ENCODE peak calls at places on chromosomes 1 and 21, in eight cellular contexts. S is psoas muscle, P is uterus, V is IMR-90, J is HL-60, F is neuronal stem cell, K is neural progenitor cell, B is colonic mucosa. L is an unnamed sample.
A peak's percentile ranks its signal among the peaks of the same experiment; 100 is the strongest.

GRCh38 chr1:85203573-85204169 is 2.9 kb upstream of the SYDE2 start:
- DNase-seq in S (no peak), P (no peak), V (peak; percentile 22), J (no peak), F (no peak), K (no peak), B (no peak), L (no peak)

GRCh38 chr1:78095618-78096416 is 50.1 kb downstream of the GIPC2 start:
- DNase-seq in S (no peak), P (no peak), V (peak; percentile 71), J (no peak), F (no peak), K (no peak), B (no peak), L (no peak)

GRCh38 chr1:200392625-200393185 is 17.1 kb downstream of the ZNF281 start:
- DNase-seq in S (no peak), P (no peak), V (no peak), J (no peak), F (no peak), K (no peak), B (no peak), L (no peak)

GRCh38 chr1:4825841-4826450 is 171.5 kb downstream of the AJAP1 start:
- DNase-seq in S (no peak), P (no peak), V (no peak), J (no peak), F (peak; percentile 15), K (peak; percentile 64), B (no peak), L (no peak)

GRCh38 chr1:73998348-73998959 is 199.5 kb downstream of the LRRIQ3 start:
- DNase-seq in S (no peak), P (no peak), V (peak; percentile 32), J (no peak), F (no peak), K (peak; percentile 42), B (no peak), L (no peak)

GRCh38 chr1:15958111-15958510 is 17.8 kb downstream of the ZBTB17 start:
- DNase-seq in S (no peak), P (no peak), V (no peak), J (no peak), F (no peak), K (no peak), B (no peak), L (no peak)

GRCh38 chr1:159859757-159860156 is 2.7 kb downstream of the VSIG8 start:
- DNase-seq in S (no peak), P (no peak), V (no peak), J (no peak), F (no peak), K (no peak), B (no peak), L (no peak)

GRCh38 chr1:202143011-202143767 is 1.3 kb downstream of the ARL8A start:
- DNase-seq in S (no peak), P (no peak), V (no peak), J (no peak), F (no peak), K (no peak), B (peak; percentile 59), L (no peak)

GRCh38 chr1:153288634-153289275 is 24.0 kb downstream of the PGLYRP3 start:
- DNase-seq in S (no peak), P (no peak), V (no peak), J (no peak), F (no peak), K (no peak), B (peak; percentile 29), L (no peak)

DNA sequence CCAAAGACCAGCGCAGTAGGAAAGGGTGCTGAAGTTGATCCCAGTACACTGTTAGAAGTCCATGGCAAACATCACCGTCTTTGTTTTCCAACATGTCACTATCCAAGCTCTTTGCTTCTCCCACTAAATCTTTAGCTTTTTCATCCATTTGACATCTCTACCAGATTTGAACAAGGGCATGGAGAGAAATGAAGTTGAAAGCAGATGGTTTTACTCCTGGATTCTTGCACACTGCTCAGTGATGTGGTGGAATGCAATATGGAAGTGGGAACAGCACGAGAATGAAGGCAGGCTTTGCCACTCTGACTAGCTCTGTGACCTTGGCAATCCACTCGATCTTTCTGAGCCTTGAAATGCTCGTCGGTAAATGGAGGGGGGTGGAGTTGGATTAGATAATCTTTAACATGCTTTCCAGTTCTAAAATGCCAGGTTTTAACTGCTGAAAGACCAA is 20.4 kb downstream of the DSTYK start:
- DNase-seq in S (no peak), P (no peak), V (peak; percentile 34), J (no peak), F (no peak), K (no peak), B (peak; percentile 26), L (peak; percentile 41)
- H3K4me3 ChIP-seq in S (no peak overlapping the region), P (no peak overlapping the region), V (no peak overlapping the region), J (no peak overlapping the region), F (no peak overlapping the region), K (peak overlapping the region; percentile 6), B (no peak overlapping the region), L (no peak overlapping the region)

GRCh38 chr21:39047046-39047445 is 136.2 kb downstream of the PSMG1 start:
- DNase-seq in S (no peak), P (no peak), V (no peak), J (no peak), F (no peak), K (no peak), B (no peak), L (no peak)

GRCh38 chr21:39046236-39046911 is 136.9 kb downstream of the PSMG1 start:
- DNase-seq in S (no peak), P (no peak), V (no peak), J (no peak), F (no peak), K (no peak), B (peak; percentile 12), L (no peak)

GRCh38 chr21:39037807-39038405 is 145.3 kb downstream of the PSMG1 start:
- DNase-seq in S (no peak), P (no peak), V (peak; percentile 52), J (no peak), F (no peak), K (peak; percentile 16), B (no peak), L (no peak)

GRCh38 chr21:39040494-39041110 is 142.6 kb downstream of the PSMG1 start:
- DNase-seq in S (no peak), P (no peak), V (no peak), J (no peak), F (no peak), K (no peak), B (no peak), L (no peak)

GRCh38 chr21:39041815-39042214 is 141.4 kb downstream of the PSMG1 start:
- DNase-seq in S (peak; percentile 67), P (no peak), V (no peak), J (no peak), F (no peak), K (no peak), B (no peak), L (no peak)
- H3K27ac ChIP-seq in S (no peak overlapping the region), P (peak overlapping the region; percentile 72), V (no peak overlapping the region), J (no peak overlapping the region), F (no peak overlapping the region), K (no peak overlapping the region), B (no peak overlapping the region), L (no peak overlapping the region)

GRCh38 chr1:23370270-23370743 is 671 bp upstream of the ZNF436 start:
- DNase-seq in S (no peak), P (no peak), V (no peak), J (no peak), F (no peak), K (no peak), B (no peak), L (no peak)
- H3K4me3 ChIP-seq in S (peak overlapping the region; percentile 89), P (peak overlapping the region; percentile 85), V (peak overlapping the region; percentile 67), J (no peak overlapping the region), F (peak overlapping the region; percentile 85), K (peak overlapping the region; percentile 79), B (no peak overlapping the region), L (no peak overlapping the region)

DNA sequence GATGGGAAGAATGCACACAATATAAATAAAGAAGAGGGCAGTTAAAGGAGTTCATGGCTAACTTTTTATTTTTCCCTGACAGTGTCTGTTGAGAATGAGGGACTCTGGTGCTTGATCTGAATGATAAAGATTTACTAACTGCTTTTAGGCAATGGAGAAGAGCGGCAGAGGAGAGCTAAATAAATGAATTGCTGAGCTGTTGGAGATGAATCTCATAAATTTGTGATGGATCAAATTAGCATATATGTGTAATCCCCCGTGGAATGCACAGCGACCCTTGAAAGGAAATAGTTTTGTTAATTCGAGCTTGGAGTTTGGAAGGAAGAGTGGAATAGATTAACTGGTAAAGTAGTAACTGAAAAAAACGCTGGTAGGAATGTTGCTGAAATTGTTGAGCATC is 40.2 kb downstream of the HMCN1 start:
- DNase-seq in S (no peak), P (no peak), V (no peak), J (no peak), F (no peak), K (no peak), B (no peak), L (no peak)
- H3K27ac ChIP-seq in S (no peak overlapping the region), P (no peak overlapping the region), V (no peak overlapping the region), J (no peak overlapping the region), F (no peak overlapping the region), K (no peak overlapping the region), B (no peak overlapping the region), L (no peak overlapping the region)

GRCh38 chr1:47983677-47984076 is 13.5 kb downstream of the TRABD2B start:
- DNase-seq in S (no peak), P (no peak), V (no peak), J (no peak), F (no peak), K (no peak), B (no peak), L (no peak)

GRCh38 chr1:47986741-47987140 is 10.4 kb downstream of the TRABD2B start:
- DNase-seq in S (no peak), P (peak; percentile 37), V (no peak), J (no peak), F (no peak), K (peak; percentile 48), B (no peak), L (peak; percentile 45)

GRCh38 chr1:47981664-47982350 is 15.4 kb downstream of the TRABD2B start:
- DNase-seq in S (no peak), P (no peak), V (no peak), J (no peak), F (no peak), K (no peak), B (no peak), L (no peak)

GRCh38 chr1:47985001-47985400 is 12.2 kb downstream of the TRABD2B start:
- DNase-seq in S (no peak), P (no peak), V (no peak), J (no peak), F (no peak), K (no peak), B (no peak), L (no peak)

GRCh38 chr1:47984175-47984789 is 12.9 kb downstream of the TRABD2B start:
- DNase-seq in S (peak; percentile 57), P (no peak), V (no peak), J (no peak), F (no peak), K (peak; percentile 81), B (no peak), L (peak; percentile 61)
- H3K4me3 ChIP-seq in S (peak overlapping the region; percentile 38), P (no peak overlapping the region), V (no peak overlapping the region), J (no peak overlapping the region), F (no peak overlapping the region), K (peak overlapping the region; percentile 37), B (no peak overlapping the region), L (no peak overlapping the region)